ENCODE peak calls at places on chromosomes 13 and 19, in nine cellular contexts. Q is activated CD4-positive, alpha-beta T cell treated with anti-CD3 and anti-CD28 coated beads, Interleukin-2, amount 50 U/mL, for 48 hours; A is HFFc6; B is stimulated activated CD8-positive, alpha-beta memory T cell treated with anti-CD3 and anti-CD28 coated beads, Interleukin-4, amount 100 ng/mL, for 24 hours; W is heart right ventricle; D is NCI-H146; K is GM03348; X is C1 segment of cervical spinal cord; J is NCI-H510A treated with DMSO at 0.1 percent for 48 hours. Z is an unnamed sample.

GRCh38 chr13:28357846-28358496 is 137.0 kb downstream of the FLT1 start:
- DNase-seq in Q (no peak), A (no peak), B (no peak), W (no peak), D (no peak), K (no peak), X (no peak), J (no peak), Z (no peak)

GRCh38 chr19:17889609-17890214 is 18.0 kb downstream of the SLC5A5 start:
- DNase-seq in Q (no peak), A (peak), B (no peak), W (peak), D (no peak), K (peak), X (no peak), J (no peak), Z (no peak)

GRCh38 chr19:39819786-39820185 is 14.2 kb downstream of the DYRK1B start:
- DNase-seq in Q (no peak), A (no peak), B (no peak), W (no peak), D (no peak), K (no peak), X (no peak), J (no peak), Z (no peak)

GRCh38 chr13:100443998-100444328 is 144.6 kb downstream of the GGACT start:
- DNase-seq in Q (no peak), A (peak), B (no peak), W (no peak), D (no peak), K (no peak), X (no peak), J (no peak), Z (no peak)

GRCh38 chr13:74040200-74040599 is 94.0 kb downstream of the KLF12 start:
- DNase-seq in Q (peak), A (no peak), B (no peak), W (peak), D (peak), K (peak), X (no peak), J (no peak), Z (no peak)

GRCh38 chr19:36748431-36749275 is 24.0 kb downstream of the ZNF850 start:
- DNase-seq in Q (no peak), A (no peak), B (no peak), W (no peak), D (no peak), K (no peak), X (no peak), J (no peak), Z (no peak)

GRCh38 chr13:37715606-37716015 is 117.0 kb upstream of the POSTN start:
- DNase-seq in Q (no peak), A (peak), B (no peak), W (no peak), D (no peak), K (no peak), X (no peak), J (no peak), Z (no peak)

GRCh38 chr13:100890645-100891044 is 216.1 kb upstream of the TMTC4 start:
- DNase-seq in Q (no peak), A (no peak), B (no peak), W (no peak), D (no peak), K (no peak), X (no peak), J (no peak), Z (no peak)

GRCh38 chr19:19459099-19459498 is 53.6 kb downstream of the GATAD2A start:
- DNase-seq in Q (no peak), A (peak), B (no peak), W (no peak), D (no peak), K (no peak), X (no peak), J (no peak), Z (no peak)

GRCh38 chr19:18265611-18265981 is 8.7 kb downstream of the IQCN start:
- DNase-seq in Q (no peak), A (no peak), B (no peak), W (no peak), D (no peak), K (no peak), X (no peak), J (no peak), Z (no peak)

GRCh38 chr19:29831041-29831548 is 19.3 kb downstream of the CCNE1 start:
- DNase-seq in Q (peak), A (no peak), B (no peak), W (no peak), D (no peak), K (no peak), X (no peak), J (no peak), Z (no peak)

Z was measured in occipital lobe.